ENCODE peak calls at places on chromosomes 11 and 22, in four cellular contexts. S is colonic mucosa, F is ovary, V is adrenal gland. R is an unnamed sample.

GRCh38 chr22:22709719-22710445 is 65.5 kb downstream of the GGTLC2 start:
- DNase-seq in S (no peak), F (no peak), V (no peak), R (no peak)

GRCh38 chr11:11984563-11984962 is 23.9 kb downstream of the DKK3 start:
- DNase-seq in S (no peak), F (no peak), V (no peak), R (no peak)

GRCh38 chr11:70414341-70415100 is 16.2 kb downstream of the CTTN start:
- DNase-seq in S (no peak), F (no peak), V (no peak), R (no peak)

GRCh38 chr11:119664063-119664572 is 64.9 kb downstream of the NECTIN1 start:
- DNase-seq in S (peak; percentile 38), F (no peak), V (no peak), R (no peak)

GRCh38 chr22:30026751-30027150 is 53.5 kb upstream of the HORMAD2 start:
- DNase-seq in S (no peak), F (no peak), V (no peak), R (no peak)

GRCh38 chr11:102430158-102430836 is 22.3 kb downstream of the TMEM123 start:
- DNase-seq in S (no peak), F (no peak), V (no peak), R (peak; percentile 34)

GRCh38 chr22:20243545-20244249 is 24.4 kb downstream of the RTN4R start:
- DNase-seq in S (peak; percentile 64), F (peak; percentile 71), V (peak; percentile 80), R (no peak)

GRCh38 chr11:43574949-43575915 is 105.3 kb upstream of the HSD17B12 start:
- DNase-seq in S (no peak), F (peak; percentile 53), V (no peak), R (no peak)

GRCh38 chr11:134261626-134262488 is 8.5 kb downstream of the ACAD8 start:
- DNase-seq in S (no peak), F (no peak), V (no peak), R (peak; percentile 26)

GRCh38 chr11:130129922-130130321 is 29.7 kb upstream of the ST14 start:
- DNase-seq in S (no peak), F (no peak), V (no peak), R (no peak)

GRCh38 chr11:70251583-70252285 is 18.8 kb upstream of the PPFIA1 start:
- DNase-seq in S (no peak), F (no peak), V (no peak), R (no peak)

GRCh38 chr22:38203090-38203810 is 1.5 kb downstream of the MAFF start:
- DNase-seq in S (peak; percentile 83), F (peak; percentile 63), V (peak; percentile 69), R (peak; percentile 71)

GRCh38 chr11:119995730-119996491 is 142.0 kb downstream of the TRIM29 start:
- DNase-seq in S (no peak), F (no peak), V (no peak), R (no peak)

GRCh38 chr22:47310601-47311000 is 548.2 kb downstream of the TBC1D22A start:
- DNase-seq in S (no peak), F (no peak), V (no peak), R (no peak)

GRCh38 chr11:66915046-66915832 is 42.9 kb downstream of the PC start:
- DNase-seq in S (no peak), F (no peak), V (no peak), R (no peak)

GRCh38 chr22:40257979-40258378 is 80.3 kb downstream of the TNRC6B start:
- DNase-seq in S (no peak), F (no peak), V (no peak), R (no peak)

GRCh38 chr22:47307326-47307725 is 544.9 kb downstream of the TBC1D22A start:
- DNase-seq in S (no peak), F (no peak), V (no peak), R (no peak)

GRCh38 chr22:27238935-27239510 is 562.5 kb downstream of the MN1 start:
- DNase-seq in S (no peak), F (peak; percentile 87), V (peak; percentile 48), R (no peak)

GRCh38 chr11:129944696-129945095 is 49.3 kb upstream of the NFRKB start:
- DNase-seq in S (no peak), F (no peak), V (no peak), R (no peak)

GRCh38 chr11:45820211-45820857 is 15.4 kb downstream of the SLC35C1 start:
- DNase-seq in S (no peak), F (no peak), V (no peak), R (no peak)

GRCh38 chr11:95230054-95231034 is 658 bp downstream of the SESN3 start:
- DNase-seq in S (peak; percentile 43), F (peak; percentile 33), V (peak; percentile 38), R (peak; percentile 34)

GRCh38 chr11:70697701-70698100 is 299.4 kb downstream of the CTTN start:
- DNase-seq in S (no peak), F (no peak), V (no peak), R (no peak)

GRCh38 chr11:10495464-10495786 is 40.4 kb downstream of the AMPD3 start:
- DNase-seq in S (no peak), F (peak; percentile 10), V (no peak), R (no peak)

GRCh38 chr11:114109206-114110090 is 49.9 kb downstream of the ZBTB16 start:
- DNase-seq in S (no peak), F (no peak), V (no peak), R (no peak)

GRCh38 chr11:40514124-40514523 is 945.3 kb downstream of the LRRC4C start:
- DNase-seq in S (no peak), F (no peak), V (no peak), R (no peak)

GRCh38 chr11:90908074-90908473 is 685.2 kb upstream of the CHORDC1 start:
- DNase-seq in S (no peak), F (no peak), V (no peak), R (no peak)

GRCh38 chr11:59283311-59283710 is 70.6 kb upstream of the MPEG1 start:
- DNase-seq in S (no peak), F (no peak), V (no peak), R (no peak)

GRCh38 chr22:25987948-25988347 is 181.3 kb upstream of the SEZ6L start:
- DNase-seq in S (no peak), F (no peak), V (no peak), R (no peak)

GRCh38 chr11:32586576-32587190 is 3.1 kb downstream of the EIF3M start:
- DNase-seq in S (no peak), F (no peak), V (no peak), R (peak; percentile 22)

GRCh38 chr22:38429460-38430128 is 25.4 kb downstream of the KCNJ4 start:
- DNase-seq in S (no peak), F (no peak), V (no peak), R (no peak)

GRCh38 chr22:44828193-44828592 is 75.8 kb downstream of the ARHGAP8 start:
- DNase-seq in S (no peak), F (no peak), V (no peak), R (no peak)

GRCh38 chr11:503179-503981 is 3.7 kb downstream of the RNH1 start:
- DNase-seq in S (peak; percentile 47), F (no peak), V (peak; percentile 57), R (no peak)

DNA sequence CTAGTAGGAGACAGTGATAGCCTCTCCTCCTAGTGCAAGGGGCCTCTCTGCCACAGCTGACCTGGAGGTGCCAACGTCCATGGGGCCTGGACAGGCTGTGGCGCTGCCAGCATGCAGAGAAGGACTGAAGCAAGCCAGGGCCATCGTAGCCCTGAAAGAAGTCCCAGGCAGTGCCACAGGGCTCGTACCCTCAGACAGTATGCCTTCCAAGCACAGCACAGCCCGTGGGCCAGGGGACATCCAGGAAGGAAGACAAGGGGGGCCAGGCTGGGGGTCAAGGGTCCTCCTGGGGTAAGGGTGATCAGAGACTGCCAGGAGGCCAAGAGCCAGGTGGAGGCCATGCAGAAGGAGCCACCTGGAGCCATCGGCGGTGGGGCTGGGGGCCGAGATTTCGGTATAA is 20.4 kb upstream of the MOB2 start:
- DNase-seq in S (no peak), F (no peak), V (no peak), R (no peak)
- TF ChIP-seq CTCF in S (no peak), F (no peak), V (no peak), R (no peak)

GRCh38 chr11:35981581-35981980 is 37.7 kb downstream of the LDLRAD3 start:
- DNase-seq in S (no peak), F (peak; percentile 30), V (no peak), R (no peak)
- H3K9me3 ChIP-seq in S (no peaks in the 10 kb centered on the region), F (no peaks in the 10 kb centered on the region), V (no peaks in the 10 kb centered on the region), R (no peaks in the 10 kb centered on the region)

GRCh38 chr11:118528511-118528910 is 1.2 kb downstream of the TTC36 start:
- DNase-seq in S (no peak), F (no peak), V (no peak), R (no peak)
- H3K4me1 ChIP-seq in S (peaks cover 14% of the 10 kb centered on the region), F (peaks cover 11% of the 10 kb centered on the region), V (peaks cover 8% of the 10 kb centered on the region), R (peaks cover 3% of the 10 kb centered on the region)

DNA sequence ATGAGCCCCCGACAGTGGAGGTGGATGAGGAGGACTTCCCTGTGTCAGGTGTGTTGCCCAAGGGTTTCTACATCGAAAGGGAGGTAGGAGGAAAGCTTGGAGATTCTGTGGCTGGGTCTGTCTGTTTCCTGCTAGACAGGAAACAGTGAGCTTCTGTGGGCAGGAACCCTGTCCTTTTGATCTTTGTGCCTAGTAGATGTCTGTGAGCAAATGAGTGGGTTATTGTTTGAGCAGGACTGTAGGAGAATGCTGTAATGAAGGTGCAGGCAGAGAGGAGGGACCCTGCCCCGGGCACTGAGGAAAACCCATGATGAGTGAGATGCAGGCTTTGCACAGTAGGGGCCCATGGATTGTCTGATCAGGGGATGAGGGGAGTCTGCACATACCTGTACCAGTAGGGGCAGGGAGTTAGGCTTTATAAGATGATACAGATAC is 14.0 kb downstream of the USP35 start:
- DNase-seq in S (no peak), F (no peak), V (peak; percentile 4), R (peak; percentile 53)
- TF ChIP-seq CTCF in S (no peak), F (no peak), V (no peak), R (no peak)

GRCh38 chr22:48425091-48425506 is 1402.6 kb downstream of the BRD1 start:
- DNase-seq in S (no peak), F (peak; percentile 5), V (no peak), R (no peak)

GRCh38 chr22:48422900-48423480 is 1404.7 kb downstream of the BRD1 start:
- DNase-seq in S (no peak), F (no peak), V (no peak), R (no peak)

GRCh38 chr22:48424661-48425060 is 1403.0 kb downstream of the BRD1 start:
- DNase-seq in S (no peak), F (no peak), V (no peak), R (no peak)

GRCh38 chr22:48424201-48424627 is 1403.5 kb downstream of the BRD1 start:
- DNase-seq in S (no peak), F (peak; percentile 6), V (no peak), R (no peak)

GRCh38 chr22:48423481-48423901 is 1404.2 kb downstream of the BRD1 start:
- DNase-seq in S (no peak), F (peak; percentile 2), V (no peak), R (no peak)
- H3K9me3 ChIP-seq in S (no peaks in the 10 kb centered on the region), F (no peaks in the 10 kb centered on the region), V (no peaks in the 10 kb centered on the region), R (no peaks in the 10 kb centered on the region)

GRCh38 chr11:72740562-72741428 is 11.4 kb downstream of the ARAP1 start:
- DNase-seq in S (no peak), F (no peak), V (no peak), R (no peak)

GRCh38 chr11:72738199-72739141 is 13.7 kb downstream of the ARAP1 start:
- DNase-seq in S (no peak), F (no peak), V (no peak), R (no peak)

GRCh38 chr11:72741429-72741833 is 10.8 kb downstream of the ARAP1 start:
- DNase-seq in S (no peak), F (no peak), V (no peak), R (no peak)

GRCh38 chr11:72740060-72740424 is 12.2 kb downstream of the ARAP1 start:
- DNase-seq in S (no peak), F (no peak), V (no peak), R (no peak)

GRCh38 chr11:72739240-72740059 is 12.8 kb downstream of the ARAP1 start:
- DNase-seq in S (no peak), F (no peak), V (no peak), R (no peak)
- H3K4me1 ChIP-seq in S (peaks cover 8% of the 10 kb centered on the region), F (no peaks in the 10 kb centered on the region), V (peaks cover 62% of the 10 kb centered on the region), R (no peaks in the 10 kb centered on the region)